ENCODE peak calls at places on chromosome 17, in four cellular contexts. W, J, H and A are unnamed samples.

GRCh38 chr17:73800893-73801292 is 156.6 kb upstream of the SDK2 start:
- DNase-seq in W (no peak), J (no peak), H (no peak), A (no peak)

GRCh38 chr17:78276098-78276497 is 44.7 kb downstream of the TMEM235 start:
- DNase-seq in W (no peak), J (no peak), H (no peak), A (peak)

GRCh38 chr17:49497147-49498036 is 2.3 kb downstream of the NGFR start:
- DNase-seq in W (no peak), J (peak), H (no peak), A (no peak)

GRCh38 chr17:27950995-27951394 is 57.8 kb upstream of the LYRM9 start:
- DNase-seq in W (no peak), J (no peak), H (no peak), A (no peak)

GRCh38 chr17:13561606-13562270 is 40.0 kb downstream of the HS3ST3A1 start:
- DNase-seq in W (no peak), J (no peak), H (no peak), A (no peak)

GRCh38 chr17:10598620-10599019 is 49.2 kb upstream of the MYH2 start:
- DNase-seq in W (no peak), J (no peak), H (no peak), A (no peak)

GRCh38 chr17:63419949-63420867 is 25.9 kb downstream of the CYB561 start:
- DNase-seq in W (no peak), J (no peak), H (peak), A (no peak)

GRCh38 chr17:74957935-74958549 is 14.5 kb downstream of the HID1 start:
- DNase-seq in W (no peak), J (peak), H (peak), A (no peak)

GRCh38 chr17:3710951-3711383 is 12.7 kb upstream of the HASPIN start:
- DNase-seq in W (no peak), J (peak), H (no peak), A (peak)

GRCh38 chr17:72120878-72121163 is at the start of gene SOX9:
- DNase-seq in W (peak), J (peak), H (no peak), A (peak)

GRCh38 chr17:67718325-67718941 is 697 bp downstream of the NOL11 start:
- DNase-seq in W (no peak), J (peak), H (peak), A (no peak)

GRCh38 chr17:64037802-64038201 is 17.4 kb upstream of the ICAM2 start:
- DNase-seq in W (no peak), J (no peak), H (no peak), A (no peak)

GRCh38 chr17:82315703-82316358 is 1.6 kb downstream of the CD7 start:
- DNase-seq in W (no peak), J (no peak), H (no peak), A (no peak)

GRCh38 chr17:49895812-49896211 is 47.9 kb upstream of the TAC4 start:
- DNase-seq in W (no peak), J (no peak), H (no peak), A (no peak)

GRCh38 chr17:36611345-36612072 is 10.1 kb downstream of the MRM1 start:
- DNase-seq in W (no peak), J (peak), H (peak), A (no peak)

GRCh38 chr17:50560931-50561750 is 626 bp downstream of the CACNA1G start:
- DNase-seq in W (no peak), J (no peak), H (no peak), A (no peak)

GRCh38 chr17:35376245-35376644 is 2.8 kb upstream of the SLFN11 start:
- DNase-seq in W (no peak), J (peak), H (no peak), A (no peak)

GRCh38 chr17:64736804-64737492 is 74.8 kb upstream of the SMURF2 start:
- DNase-seq in W (no peak), J (peak), H (no peak), A (no peak)

GRCh38 chr17:1201132-1201702 is 21.4 kb upstream of the ABR start:
- DNase-seq in W (no peak), J (no peak), H (no peak), A (no peak)

DNA sequence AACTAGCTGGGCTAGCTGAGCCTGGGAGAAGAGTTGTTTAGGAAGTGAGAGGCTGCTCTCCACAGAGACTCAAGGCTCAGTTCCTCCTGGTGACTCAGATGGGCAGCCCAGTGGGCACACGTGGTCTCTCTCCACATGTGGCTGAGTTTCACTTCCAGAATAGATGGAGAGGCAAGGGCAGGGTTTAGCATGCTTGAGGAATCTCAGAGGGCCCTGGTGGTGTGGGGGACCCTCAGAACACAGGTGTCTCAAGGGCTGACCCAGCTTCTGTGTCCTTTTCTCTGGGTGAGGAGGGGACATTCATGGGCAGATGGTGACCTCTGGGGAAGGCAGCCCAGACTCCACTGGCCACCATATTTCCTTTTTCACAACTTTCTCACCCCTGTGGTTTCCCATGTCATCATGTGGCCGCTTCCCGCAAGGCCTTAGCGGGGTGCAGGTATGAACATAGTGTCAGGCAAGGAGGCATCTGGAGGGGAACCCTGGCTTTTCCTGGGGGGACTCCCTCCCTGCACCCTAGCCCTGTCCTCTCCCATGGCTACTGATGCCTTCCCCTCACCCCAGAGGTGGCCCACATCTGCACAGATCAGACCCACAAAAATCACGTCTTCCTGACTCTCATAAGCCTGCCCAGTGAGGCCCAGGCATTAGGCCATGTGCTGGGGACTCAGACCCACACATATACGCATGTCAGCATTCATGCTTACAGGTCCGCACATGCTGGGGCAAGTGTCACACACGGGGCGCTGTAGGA is 3.3 kb downstream of the GRN start:
- DNase-seq in W (no peak), J (peak), H (peak), A (peak)
- TF ChIP-seq CHD1 in W (no peak), J (no peak), H (no peak), A (no peak)

DNA sequence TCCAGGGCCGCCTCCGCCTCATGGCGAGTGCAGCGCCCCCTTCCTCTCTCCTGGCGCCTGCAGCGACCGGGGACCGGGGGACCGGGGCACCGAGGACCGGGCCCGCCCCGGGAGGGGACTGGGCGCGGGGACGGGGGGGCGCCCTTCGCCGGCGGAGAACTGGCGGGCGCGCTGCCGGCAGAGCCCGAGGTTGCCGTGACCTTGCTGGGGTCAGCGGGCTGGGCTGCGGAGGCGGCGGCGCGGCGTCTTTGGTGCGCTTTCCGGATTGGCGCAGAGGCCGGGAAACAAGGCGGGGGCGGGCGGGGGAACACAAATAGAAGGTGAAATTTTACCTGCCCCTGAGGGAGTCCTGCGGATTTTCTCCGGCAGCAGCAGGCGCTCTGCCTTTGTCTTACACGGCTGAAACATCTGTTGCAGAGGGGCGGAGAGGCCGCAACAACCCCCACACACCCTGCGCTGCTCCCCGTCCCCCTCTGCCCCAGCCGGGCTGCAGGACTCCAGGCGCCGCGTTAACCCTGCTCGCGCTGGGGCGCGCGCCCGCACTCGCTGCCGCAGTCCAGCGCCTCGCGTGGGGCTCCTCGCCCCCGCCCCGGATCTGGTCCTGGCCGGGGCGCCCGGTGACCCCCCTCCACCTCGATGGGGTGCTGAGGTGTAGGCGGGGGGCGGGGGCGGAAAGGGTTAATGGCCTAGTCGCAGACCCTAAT is 53.5 kb downstream of the SREBF1 start:
- DNase-seq in W (peak), J (no peak), H (peak), A (peak)
- TF ChIP-seq RFX5 in W (no peak), J (no peak), H (no peak), A (no peak)

DNA sequence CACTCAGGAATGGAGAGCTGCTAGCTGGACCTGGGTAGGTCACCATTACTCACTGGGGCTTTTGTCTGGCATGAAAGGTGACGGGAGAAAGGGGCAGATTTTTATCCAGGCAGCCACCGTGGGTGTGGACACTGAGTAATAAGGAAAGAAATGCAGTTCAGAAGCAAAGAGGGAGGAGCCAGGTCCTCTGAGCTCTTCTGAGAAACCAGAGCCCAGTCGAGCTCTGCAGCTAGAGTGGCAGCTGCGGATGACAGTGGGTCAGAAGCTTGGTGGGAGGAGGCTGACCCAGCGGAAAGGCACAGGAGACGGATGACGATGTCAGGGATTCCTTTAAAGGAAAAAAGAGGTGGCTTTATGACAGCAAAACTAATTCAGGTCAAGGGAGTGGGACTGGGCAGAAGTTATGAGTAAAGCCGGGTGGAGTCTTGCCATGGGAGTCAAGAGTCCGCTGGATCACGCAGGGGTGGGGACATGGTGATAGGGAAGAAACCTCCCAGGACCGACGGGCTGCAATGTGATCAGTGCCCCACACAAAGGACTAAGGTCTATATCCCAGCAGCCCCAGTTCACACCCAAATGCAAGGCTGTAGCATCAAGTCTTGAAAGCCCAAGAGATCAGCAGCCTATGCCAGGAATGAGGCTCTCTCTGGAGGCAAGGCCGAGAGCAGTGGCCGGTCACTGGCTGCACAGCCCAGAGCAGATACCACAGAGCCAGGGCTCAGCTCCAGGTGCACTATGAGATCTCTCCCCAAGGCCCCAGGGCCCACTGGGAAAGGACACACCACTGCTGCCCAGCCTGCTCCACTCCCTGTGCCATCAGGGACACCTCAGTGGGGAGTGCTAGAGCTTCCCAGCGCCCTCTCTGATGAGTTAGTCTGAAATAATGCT is 6.3 kb upstream of the MNT start:
- DNase-seq in W (no peak), J (peak), H (no peak), A (no peak)
- TF ChIP-seq CHD1 in W (no peak), J (peak), H (no peak), A (no peak)

GRCh38 chr17:76202516-76202915 is 37.8 kb downstream of the RNF157 start:
- DNase-seq in W (no peak), J (peak), H (no peak), A (no peak)
- TF ChIP-seq RFX5 in W (no peak), J (no peak), H (no peak), A (no peak)